ENCODE peak calls at places on chromosome 3, in six cellular contexts. One of them, this sample, is unnamed.

GRCh38 chr3:4021162-4021561 is 221.9 kb downstream of the LRRN1 start:
- DNase-seq in H4: no peak
- DNase-seq in AG09309: no peak
- DNase-seq in mesothelial cell of epicardium: no peak
- DNase-seq in mesendoderm: peak; percentile 36
- DNase-seq in choroid plexus epithelial cell: no peak
- DNase-seq in this sample: no peak

GRCh38 chr3:179088306-179088705 is 16.7 kb upstream of the ZMAT3 start:
- DNase-seq in AG09309: no peak
- DNase-seq in choroid plexus epithelial cell: no peak
- DNase-seq in mesendoderm: peak; percentile 22
- DNase-seq in H4: no peak
- DNase-seq in mesothelial cell of epicardium: no peak
- DNase-seq in this sample: no peak

GRCh38 chr3:198113219-198114053 is 153.4 kb downstream of the LMLN start:
- DNase-seq in mesothelial cell of epicardium: no peak
- DNase-seq in choroid plexus epithelial cell: no peak
- DNase-seq in H4: no peak
- DNase-seq in mesendoderm: peak; percentile 5
- DNase-seq in AG09309: no peak
- DNase-seq in this sample: peak; percentile 15

GRCh38 chr3:134291300-134292254 is 40.9 kb upstream of the RYK start:
- DNase-seq in H4: peak; percentile 75
- DNase-seq in mesothelial cell of epicardium: no peak
- DNase-seq in mesendoderm: peak; percentile 44
- DNase-seq in AG09309: no peak
- DNase-seq in choroid plexus epithelial cell: peak; percentile 96
- DNase-seq in this sample: no peak

GRCh38 chr3:71294919-71295318 is 288.6 kb downstream of the FOXP1 start:
- DNase-seq in mesendoderm: no peak
- DNase-seq in mesothelial cell of epicardium: no peak
- DNase-seq in choroid plexus epithelial cell: no peak
- DNase-seq in H4: no peak
- DNase-seq in AG09309: no peak
- DNase-seq in this sample: no peak

GRCh38 chr3:169954142-169954756 is 12.4 kb upstream of the SEC62 start:
- DNase-seq in mesothelial cell of epicardium: no peak
- DNase-seq in H4: no peak
- DNase-seq in AG09309: no peak
- DNase-seq in mesendoderm: no peak
- DNase-seq in choroid plexus epithelial cell: no peak
- DNase-seq in this sample: no peak

GRCh38 chr3:175075269-175075668 is 216.1 kb downstream of the NAALADL2 start:
- DNase-seq in mesothelial cell of epicardium: no peak
- DNase-seq in H4: peak; percentile 14
- DNase-seq in choroid plexus epithelial cell: peak; percentile 34
- DNase-seq in mesendoderm: no peak
- DNase-seq in AG09309: no peak
- DNase-seq in this sample: no peak

GRCh38 chr3:115990669-115991068 is 367.4 kb downstream of the GAP43 start:
- DNase-seq in choroid plexus epithelial cell: no peak
- DNase-seq in mesothelial cell of epicardium: no peak
- DNase-seq in AG09309: no peak
- DNase-seq in H4: no peak
- DNase-seq in mesendoderm: no peak
- DNase-seq in this sample: no peak

GRCh38 chr3:181379278-181379677 is 332.4 kb upstream of the SOX2 start:
- DNase-seq in mesendoderm: no peak
- DNase-seq in AG09309: no peak
- DNase-seq in choroid plexus epithelial cell: no peak
- DNase-seq in H4: no peak
- DNase-seq in mesothelial cell of epicardium: no peak
- DNase-seq in this sample: no peak

This sample was measured in dermis blood vessel endothelial cell.